ENCODE peak calls at places on chromosome 10, in nine cellular contexts. X is GM23338, Z is GM23248, V is SK-N-SH, A is MM.1S, Q is neural progenitor cell, G is hepatocyte, Y is HCT116, B is OCI-LY7. P is an unnamed sample.

GRCh38 chr10:60728056-60728455 is 50.2 kb upstream of the CDK1 start:
- DNase-seq in G (no peak), B (no peak), X (no peak), A (no peak), V (no peak), Y (no peak), Q (no peak), Z (no peak), P (peak)

GRCh38 chr10:132848306-132848705 is 62.4 kb upstream of the NKX6-2 start:
- DNase-seq in B (no peak), Y (no peak), G (peak), A (no peak), V (peak), X (no peak), Z (no peak), Q (peak), P (no peak)

GRCh38 chr10:28664369-28664740 is 13.0 kb upstream of the BAMBI start:
- DNase-seq in Q (no peak), Y (no peak), A (no peak), B (no peak), V (no peak), G (no peak), Z (peak), X (no peak), P (no peak)

GRCh38 chr10:79361721-79362397 is 14.6 kb downstream of the PPIF start:
- DNase-seq in X (no peak), G (no peak), Q (no peak), B (no peak), A (no peak), Z (no peak), V (no peak), Y (no peak), P (no peak)

GRCh38 chr10:100877451-100877850 is 35.3 kb upstream of the SLF2 start:
- DNase-seq in Z (no peak), Q (no peak), Y (no peak), A (no peak), G (no peak), B (no peak), X (no peak), V (no peak), P (no peak)

GRCh38 chr10:17144757-17145156 is 15.1 kb upstream of the CUBN start:
- DNase-seq in A (peak), V (no peak), Q (no peak), Z (peak), Y (no peak), G (no peak), X (no peak), B (no peak), P (peak)

GRCh38 chr10:35876248-35876647 is 234.2 kb upstream of the FZD8 start:
- DNase-seq in Y (no peak), G (no peak), A (no peak), V (no peak), X (no peak), Z (peak), Q (no peak), B (no peak), P (peak)

GRCh38 chr10:132248455-132249231 is 59.1 kb downstream of the STK32C start:
- DNase-seq in G (peak), Y (peak), V (peak), A (no peak), Z (peak), X (peak), B (peak), Q (peak), P (peak)

GRCh38 chr10:49749556-49750491 is 12.3 kb downstream of the OGDHL start:
- DNase-seq in X (no peak), B (no peak), Z (no peak), A (no peak), V (no peak), G (no peak), Q (no peak), Y (no peak), P (no peak)

GRCh38 chr10:69948261-69948660 is 104.4 kb upstream of the MACROH2A2 start:
- DNase-seq in G (no peak), A (no peak), X (peak), V (no peak), B (no peak), Q (no peak), Z (no peak), Y (no peak), P (no peak)

GRCh38 chr10:116477989-116478615 is 50.5 kb downstream of the PNLIPRP3 start:
- DNase-seq in Z (no peak), X (no peak), G (no peak), B (no peak), Q (no peak), V (no peak), Y (no peak), A (peak), P (no peak)

GRCh38 chr10:71608863-71609768 is 110.5 kb downstream of the C10orf105 start:
- DNase-seq in X (peak), B (peak), A (peak), V (peak), Y (peak), Z (peak), G (peak), Q (peak), P (peak)

GRCh38 chr10:103732339-103732738 is 123.0 kb downstream of the SH3PXD2A start:
- DNase-seq in B (no peak), Z (no peak), A (no peak), V (no peak), G (no peak), X (no peak), Q (no peak), Y (no peak), P (no peak)

GRCh38 chr10:28711776-28712175 is 34.5 kb downstream of the BAMBI start:
- DNase-seq in A (no peak), Y (no peak), V (no peak), X (no peak), G (no peak), Z (no peak), B (no peak), Q (no peak), P (no peak)

GRCh38 chr10:23147035-23147434 is 45.1 kb upstream of the PTF1A start:
- DNase-seq in Q (no peak), X (no peak), Y (no peak), B (no peak), G (no peak), V (no peak), Z (no peak), A (no peak), P (no peak)
- TF ChIP-seq EZH2phosphoT487 in Q (no peak), X (no peak), Y (no peak), B (no peak), G (no peak), V (no peak), Z (no peak), A (no peak), P (no peak)

GRCh38 chr10:124616836-124617130 is 127.4 kb downstream of the FAM53B start:
- DNase-seq in Z (no peak), Q (no peak), V (no peak), B (no peak), Y (no peak), A (no peak), X (no peak), G (no peak), P (no peak)

GRCh38 chr10:124621637-124622036 is 122.5 kb downstream of the FAM53B start:
- DNase-seq in G (no peak), X (no peak), Z (no peak), B (no peak), Y (no peak), A (no peak), V (no peak), Q (no peak), P (no peak)

GRCh38 chr10:124619802-124620490 is 124.2 kb downstream of the FAM53B start:
- DNase-seq in V (no peak), Z (no peak), Y (no peak), B (no peak), Q (no peak), G (no peak), A (no peak), X (no peak), P (no peak)

GRCh38 chr10:124618674-124619073 is 125.5 kb downstream of the FAM53B start:
- DNase-seq in B (no peak), A (no peak), G (no peak), X (no peak), Z (no peak), V (no peak), Y (no peak), Q (no peak), P (no peak)

DNA sequence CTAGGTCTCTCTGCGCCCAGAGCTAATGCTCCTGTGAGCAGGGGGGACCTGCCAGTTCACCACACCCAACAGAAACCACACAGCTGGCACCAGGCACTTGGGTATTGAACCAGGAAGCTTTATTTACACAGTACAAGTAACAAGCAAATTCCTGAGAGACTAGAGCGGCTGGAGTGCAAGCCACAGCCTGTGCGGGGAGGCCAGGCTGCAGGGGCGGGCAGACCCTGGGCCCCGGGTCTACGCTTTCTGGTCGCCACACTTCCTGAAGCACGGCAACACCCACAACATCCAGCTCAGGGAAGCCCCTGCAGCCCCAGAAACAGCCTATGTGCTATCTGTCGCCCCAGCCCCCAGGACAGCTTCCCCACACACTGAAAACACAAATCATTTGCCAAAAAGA is 125.0 kb downstream of the FAM53B start:
- DNase-seq in V (no peak), X (no peak), Y (no peak), Z (no peak), Q (no peak), G (no peak), A (no peak), B (no peak), P (no peak)
- TF ChIP-seq EZH2phosphoT487 in V (no peak), X (no peak), Y (no peak), Z (no peak), Q (no peak), G (no peak), A (no peak), B (no peak), P (no peak)

GRCh38 chr10:51748959-51749358 is 49.6 kb upstream of the CSTF2T start:
- DNase-seq in Y (no peak), Z (peak), V (no peak), A (no peak), B (no peak), Q (no peak), X (no peak), G (no peak), P (no peak)
- TF ChIP-seq EZH2phosphoT487 in Y (no peak), Z (no peak), V (no peak), A (no peak), B (no peak), Q (no peak), X (no peak), G (no peak), P (no peak)

GRCh38 chr10:14397069-14397468 is 66.3 kb upstream of the FRMD4A start:
- DNase-seq in Z (peak), Y (no peak), B (no peak), A (no peak), X (peak), Q (no peak), V (peak), G (peak), P (peak)

GRCh38 chr10:14396441-14397048 is 65.8 kb upstream of the FRMD4A start:
- DNase-seq in G (no peak), B (no peak), Q (no peak), V (peak), A (no peak), X (peak), Y (no peak), Z (peak), P (peak)

GRCh38 chr10:14391342-14391741 is 60.6 kb upstream of the FRMD4A start:
- DNase-seq in Z (no peak), B (no peak), Y (no peak), A (no peak), Q (no peak), V (no peak), X (no peak), G (no peak), P (no peak)

GRCh38 chr10:14389981-14390590 is 59.4 kb upstream of the FRMD4A start:
- DNase-seq in A (peak), X (no peak), G (no peak), B (no peak), Q (no peak), Z (no peak), V (no peak), Y (no peak), P (no peak)

DNA sequence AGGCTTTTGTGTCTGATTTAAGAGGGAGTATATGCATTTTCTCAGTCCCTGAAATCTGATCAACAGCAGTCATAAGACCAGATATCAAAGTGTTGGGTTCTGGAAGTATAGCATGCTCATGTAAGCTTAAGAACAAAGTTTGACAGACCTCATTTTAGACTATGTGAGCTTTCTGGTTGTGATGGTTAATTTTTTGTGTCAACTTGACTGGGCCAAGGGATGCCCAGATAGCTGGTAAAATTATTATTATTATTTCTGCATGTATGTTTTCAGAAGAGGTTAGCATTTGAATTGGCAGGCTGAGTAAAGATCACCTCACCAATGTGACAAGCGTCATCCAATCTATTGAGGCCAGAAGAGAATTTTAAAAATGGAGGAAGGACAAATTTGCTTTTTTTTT is 63.5 kb upstream of the FRMD4A start:
- DNase-seq in Z (no peak), Y (no peak), B (no peak), A (no peak), X (no peak), Q (no peak), G (no peak), V (no peak), P (no peak)
- TF ChIP-seq EZH2phosphoT487 in Z (no peak), Y (no peak), B (no peak), A (no peak), X (no peak), Q (no peak), G (no peak), V (no peak), P (no peak)